ENCODE peak calls at places on chromosomes 7 and 10, in nine cellular contexts. Y, K, F, H, G, X, I, N and D are unnamed samples.

GRCh38 chr10:97724341-97724941 is 10.9 kb downstream of the MARVELD1 start:
- DNase-seq in Y (no peak), G (peak), F (no peak), X (no peak), H (no peak), K (no peak), I (peak), N (no peak), D (no peak)

GRCh38 chr7:14899065-14899464 is 3.5 kb downstream of the DGKB start:
- DNase-seq in K (no peak), Y (no peak), X (no peak), F (no peak), H (no peak), N (no peak), G (no peak), I (no peak), D (no peak)

GRCh38 chr10:104614245-104614831 is 26.8 kb upstream of the SORCS3 start:
- DNase-seq in F (no peak), I (peak), X (peak), N (no peak), Y (peak), H (no peak), K (no peak), G (peak), D (peak)

GRCh38 chr10:5094265-5095205 is at the start of gene AKR1C3:
- DNase-seq in G (peak), Y (no peak), N (no peak), X (no peak), F (no peak), K (peak), I (peak), H (no peak), D (no peak)

GRCh38 chr7:34059551-34059840 is 154.2 kb downstream of the BMPER start:
- DNase-seq in G (no peak), H (no peak), I (no peak), X (no peak), Y (no peak), K (no peak), N (no peak), F (no peak), D (no peak)

GRCh38 chr10:75050520-75050919 is 60.9 kb upstream of the SAMD8 start:
- DNase-seq in K (no peak), F (no peak), Y (no peak), X (no peak), G (no peak), H (no peak), N (no peak), I (no peak), D (no peak)

GRCh38 chr10:130686680-130687300 is 550.6 kb downstream of the GLRX3 start:
- DNase-seq in Y (peak), N (no peak), K (peak), I (no peak), H (no peak), X (no peak), G (no peak), F (no peak), D (peak)

GRCh38 chr7:45057853-45058252 is 30.9 kb downstream of the NACAD start:
- DNase-seq in F (no peak), K (no peak), N (no peak), H (no peak), I (no peak), G (no peak), Y (no peak), X (no peak), D (no peak)

GRCh38 chr10:23512355-23513058 is 73.6 kb downstream of the OTUD1 start:
- DNase-seq in Y (no peak), N (no peak), H (no peak), G (peak), K (no peak), I (peak), X (no peak), F (no peak), D (no peak)

GRCh38 chr7:151062399-151063211 is 3.2 kb downstream of the SLC4A2 start:
- DNase-seq in N (peak), F (no peak), X (peak), H (peak), G (peak), I (peak), K (peak), Y (peak), D (peak)

GRCh38 chr7:2123360-2123759 is 109.4 kb downstream of the MAD1L1 start:
- DNase-seq in Y (no peak), X (no peak), K (no peak), I (no peak), F (no peak), G (no peak), N (no peak), H (no peak), D (no peak)

GRCh38 chr10:58590152-58590551 is 77.5 kb downstream of the BICC1 start:
- DNase-seq in X (no peak), K (no peak), H (no peak), Y (no peak), N (no peak), G (peak), I (peak), F (no peak), D (no peak)

GRCh38 chr7:68461430-68461829 is 1136.8 kb upstream of the AUTS2 start:
- DNase-seq in I (no peak), H (no peak), G (no peak), N (no peak), K (no peak), X (no peak), F (no peak), Y (no peak), D (no peak)

GRCh38 chr10:129165770-129166169 is 301.3 kb upstream of the MGMT start:
- DNase-seq in I (no peak), G (no peak), H (no peak), Y (no peak), K (no peak), X (no peak), N (no peak), F (no peak), D (no peak)

GRCh38 chr10:17177014-17177413 is 24.5 kb downstream of the TRDMT1 start:
- DNase-seq in H (no peak), K (no peak), G (no peak), F (no peak), Y (no peak), I (no peak), X (no peak), N (no peak), D (no peak)

GRCh38 chr7:20417260-20417659 is 86.6 kb downstream of the ITGB8 start:
- DNase-seq in Y (no peak), N (no peak), I (no peak), F (no peak), G (no peak), K (no peak), X (no peak), H (no peak), D (no peak)

GRCh38 chr7:64183126-64183742 is 23.8 kb upstream of the ZNF735 start:
- DNase-seq in I (no peak), K (peak), N (no peak), F (no peak), Y (no peak), G (no peak), H (no peak), X (no peak), D (no peak)

GRCh38 chr10:112461029-112461887 is 14.2 kb downstream of the VTI1A start:
- DNase-seq in H (no peak), X (no peak), N (no peak), K (no peak), I (peak), F (no peak), G (peak), Y (no peak), D (no peak)

GRCh38 chr7:100674441-100675407 is 1.2 kb downstream of the GNB2 start:
- DNase-seq in I (no peak), Y (peak), K (no peak), H (peak), F (peak), X (peak), N (no peak), G (peak), D (peak)

GRCh38 chr10:80554050-80554449 is 16.3 kb downstream of the SH2D4B start:
- DNase-seq in Y (no peak), F (no peak), I (no peak), X (no peak), K (no peak), N (no peak), H (no peak), G (no peak), D (no peak)

GRCh38 chr10:32511599-32511998 is 65.7 kb downstream of the CCDC7 start:
- DNase-seq in X (no peak), H (no peak), K (no peak), N (no peak), I (no peak), Y (no peak), G (no peak), F (no peak), D (no peak)

GRCh38 chr10:29392376-29393021 is 103.6 kb downstream of the LYZL1 start:
- DNase-seq in N (peak), G (peak), Y (peak), X (peak), H (no peak), K (peak), F (no peak), I (peak), D (peak)

GRCh38 chr7:139109983-139110411 is 477 bp upstream of the ZC3HAV1 start:
- DNase-seq in G (no peak), N (no peak), X (no peak), K (no peak), H (no peak), Y (no peak), F (no peak), I (no peak), D (no peak)

GRCh38 chr10:23359692-23360380 is 15.2 kb upstream of the C10orf67 start:
- DNase-seq in K (no peak), Y (no peak), I (no peak), N (no peak), H (no peak), X (no peak), F (no peak), G (peak), D (no peak)

GRCh38 chr10:49271346-49271745 is 27.6 kb upstream of the C10orf71 start:
- DNase-seq in F (no peak), H (no peak), X (no peak), K (no peak), N (no peak), Y (no peak), I (no peak), G (no peak), D (no peak)

GRCh38 chr10:49270565-49270964 is 28.4 kb upstream of the C10orf71 start:
- DNase-seq in I (no peak), K (no peak), Y (no peak), G (no peak), N (no peak), X (no peak), H (no peak), F (no peak), D (no peak)

GRCh38 chr10:49265885-49266284 is 33.1 kb upstream of the C10orf71 start:
- DNase-seq in X (no peak), F (no peak), Y (no peak), G (no peak), H (no peak), I (no peak), K (no peak), N (no peak), D (no peak)

GRCh38 chr10:49269523-49269922 is 29.4 kb upstream of the C10orf71 start:
- DNase-seq in I (no peak), F (no peak), G (no peak), Y (no peak), K (no peak), H (no peak), X (no peak), N (no peak), D (no peak)

DNA sequence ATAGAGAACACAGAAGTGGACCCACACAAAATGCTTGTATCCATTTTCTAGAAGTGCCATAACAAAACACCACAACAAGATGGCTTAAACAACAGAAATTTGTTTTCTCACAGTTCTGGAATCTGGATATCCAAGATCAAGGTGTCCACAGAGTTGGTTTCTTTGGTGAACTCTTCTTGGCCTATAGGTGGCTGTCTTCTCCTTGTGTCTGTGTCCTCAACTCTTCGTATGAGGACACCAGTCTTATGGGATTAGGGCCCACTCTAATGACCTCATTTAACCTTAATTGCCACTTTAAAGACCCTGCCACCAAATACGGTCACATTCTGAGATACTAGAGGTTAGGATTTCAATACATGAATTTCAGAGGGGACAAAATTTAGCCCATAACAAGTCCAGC is 30.8 kb upstream of the C10orf71 start:
- DNase-seq in X (no peak), K (no peak), F (no peak), H (no peak), N (no peak), Y (no peak), I (no peak), G (no peak), D (no peak)
- TF ChIP-seq CTCF in X (no peak), K (no peak), F (no peak), H (no peak), N (no peak), Y (no peak), I (no peak), G (no peak), D (no peak)

GRCh38 chr10:96324447-96324846 is 20.2 kb downstream of the DNTT start:
- DNase-seq in Y (no peak), G (no peak), I (no peak), H (no peak), X (no peak), F (no peak), N (no peak), K (no peak), D (no peak)

GRCh38 chr10:96325719-96326373 is 21.6 kb downstream of the DNTT start:
- DNase-seq in Y (no peak), F (no peak), N (no peak), H (no peak), K (no peak), G (peak), X (no peak), I (no peak), D (no peak)

GRCh38 chr10:96319754-96320514 is 15.7 kb downstream of the DNTT start:
- DNase-seq in X (no peak), K (no peak), N (no peak), I (no peak), H (no peak), F (no peak), Y (no peak), G (no peak), D (no peak)

GRCh38 chr10:96322275-96322674 is 18.0 kb downstream of the DNTT start:
- DNase-seq in N (no peak), X (no peak), G (no peak), H (no peak), K (no peak), F (no peak), Y (no peak), I (no peak), D (no peak)

GRCh38 chr10:96321822-96322221 is 17.6 kb downstream of the DNTT start:
- DNase-seq in K (no peak), F (no peak), H (no peak), N (no peak), G (no peak), I (no peak), Y (no peak), X (no peak), D (no peak)
- TF ChIP-seq CTCF in K (no peak), F (no peak), H (no peak), N (no peak), G (no peak), I (no peak), Y (peak), X (peak), D (no peak)

DNA sequence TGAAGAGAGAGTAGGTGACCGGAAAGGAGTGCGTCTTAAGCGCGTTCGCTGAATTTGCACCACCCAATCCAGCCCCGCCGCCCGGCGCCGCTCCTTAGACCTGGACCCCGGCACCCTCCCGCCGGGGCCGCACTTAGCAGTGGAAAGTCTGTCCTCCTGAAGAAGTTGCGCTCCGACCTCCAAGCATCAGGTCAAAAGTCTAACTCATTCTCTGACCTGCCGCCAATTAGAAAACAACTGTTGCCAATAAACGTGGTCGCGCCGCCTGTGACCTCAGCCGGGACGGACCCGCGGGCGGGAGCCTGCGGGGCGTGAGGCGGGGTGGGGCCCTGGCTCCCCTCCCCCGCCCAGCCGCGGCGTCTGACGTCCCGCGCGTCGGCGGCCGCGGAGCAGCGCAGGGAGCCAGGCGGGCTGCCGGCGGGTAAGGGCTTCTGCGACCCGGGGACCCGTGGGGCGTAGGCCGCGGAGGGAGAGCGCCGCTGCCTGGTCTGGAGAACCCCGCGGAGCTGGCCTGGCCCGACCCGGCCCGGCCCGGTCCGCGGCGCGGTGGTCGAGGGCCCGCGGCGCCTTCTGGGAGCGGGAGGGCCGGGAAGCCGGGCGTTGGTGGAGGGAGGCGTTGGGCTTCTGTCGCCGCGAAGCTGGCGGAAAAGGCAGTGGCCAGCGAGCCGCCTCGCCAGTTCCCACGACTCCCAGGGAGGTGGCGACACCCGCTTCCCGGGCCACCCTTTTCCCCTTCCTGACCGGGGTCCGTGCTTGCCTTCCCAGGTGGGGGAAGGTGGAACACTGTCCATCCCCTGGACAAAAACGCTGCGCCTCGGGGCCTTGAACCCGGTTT is at the start of gene BCAP29:
- DNase-seq in X (peak), G (peak), F (peak), I (peak), N (peak), Y (peak), K (peak), H (peak), D (peak)
- TF ChIP-seq CTCF in X (no peak), G (no peak), F (no peak), I (peak), N (peak), Y (peak), K (peak), H (peak), D (no peak)

GRCh38 chr10:35916791-35917190 is 274.7 kb upstream of the FZD8 start:
- DNase-seq in G (no peak), N (no peak), F (no peak), I (peak), K (no peak), H (no peak), X (no peak), Y (peak), D (no peak)
- TF ChIP-seq CTCF in G (peak), N (no peak), F (no peak), I (peak), K (peak), H (no peak), X (no peak), Y (no peak), D (no peak)

DNA sequence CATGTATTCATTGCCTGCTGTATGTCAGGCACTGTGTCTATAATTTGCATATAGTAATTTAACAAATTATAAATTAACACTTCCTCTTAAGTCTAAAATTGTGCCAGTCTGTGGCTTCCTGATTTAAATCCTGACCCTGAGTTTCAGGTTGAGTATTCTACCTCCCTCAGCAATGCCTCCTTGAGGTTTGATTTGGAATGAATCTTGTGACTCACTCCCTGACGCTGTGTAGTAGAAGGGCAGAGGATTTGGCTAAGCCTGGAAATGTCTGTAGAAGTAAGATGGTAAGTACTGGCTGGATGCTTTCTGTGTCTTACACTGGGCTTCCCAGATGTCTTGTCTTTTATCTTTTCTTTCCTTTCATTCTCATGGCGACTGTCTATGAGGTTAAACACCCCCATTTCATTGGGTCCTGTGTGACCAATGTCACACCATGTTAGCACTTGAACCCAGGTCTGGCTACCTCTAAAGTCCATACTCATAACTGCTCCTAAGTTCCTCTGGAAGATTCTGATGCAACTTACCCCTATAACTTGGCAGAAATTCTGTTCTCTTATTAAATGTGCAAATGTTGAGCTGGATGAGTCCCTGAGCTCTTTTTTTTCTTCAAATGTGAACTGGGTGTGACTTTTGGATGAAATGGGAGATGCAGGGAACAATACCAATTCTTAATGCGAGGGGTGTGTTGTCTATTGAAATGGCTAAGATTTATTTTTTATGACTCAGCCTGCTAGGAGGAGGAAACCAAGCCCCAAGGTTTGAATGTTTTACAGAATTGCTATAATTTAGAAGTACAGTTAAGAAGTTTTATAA is 48.5 kb downstream of the PLCE1 start:
- DNase-seq in F (no peak), H (no peak), X (no peak), K (no peak), I (peak), Y (no peak), G (peak), N (no peak), D (no peak)
- TF ChIP-seq CTCF in F (no peak), H (no peak), X (no peak), K (no peak), I (peak), Y (no peak), G (peak), N (no peak), D (no peak)

DNA sequence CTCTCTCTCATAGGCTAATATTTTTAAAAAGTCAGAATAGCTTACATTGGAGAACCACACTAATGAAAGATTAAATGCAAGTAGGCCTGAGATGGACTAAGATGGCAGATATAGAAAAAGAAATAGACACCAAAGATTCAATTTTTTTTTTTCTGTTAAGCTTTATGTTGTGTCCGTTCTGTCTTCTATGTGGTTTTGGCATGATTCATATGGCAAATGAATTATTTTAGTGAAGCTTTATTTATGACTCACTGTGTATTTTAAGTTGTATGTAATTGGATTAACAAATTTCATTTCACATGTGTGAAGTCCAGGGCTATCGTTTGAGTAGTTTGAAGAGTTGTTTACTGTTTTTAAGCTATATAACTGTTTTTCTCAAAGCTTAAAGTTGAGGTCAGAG is 214.8 kb downstream of the CAMK1D start:
- DNase-seq in Y (no peak), K (no peak), G (peak), N (no peak), X (no peak), F (no peak), H (no peak), I (peak), D (no peak)
- TF ChIP-seq CTCF in Y (no peak), K (no peak), G (no peak), N (no peak), X (no peak), F (no peak), H (no peak), I (no peak), D (no peak)

DNA sequence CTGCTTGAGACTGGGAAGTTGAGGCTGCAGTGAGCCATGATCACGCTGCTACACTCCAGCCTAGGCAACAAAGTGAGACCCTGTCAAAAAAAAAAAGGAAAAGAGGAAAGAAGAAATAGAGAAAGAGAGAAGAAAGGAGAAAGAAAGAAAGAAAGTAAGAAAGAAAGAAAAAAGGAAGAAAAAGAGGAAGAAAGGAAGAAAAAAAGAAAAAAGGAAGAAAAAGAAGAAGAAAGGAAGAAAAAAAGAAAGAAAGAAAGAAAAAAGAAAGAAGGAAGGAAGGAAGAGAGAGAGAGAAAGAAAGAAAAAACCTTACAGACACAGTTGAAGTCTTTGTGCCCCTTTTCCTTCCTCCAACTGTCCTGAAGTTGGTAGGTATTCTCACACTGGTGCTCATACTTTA is 26.6 kb upstream of the LEP start:
- DNase-seq in I (no peak), H (no peak), X (no peak), G (no peak), K (no peak), F (no peak), N (no peak), Y (no peak), D (no peak)
- TF ChIP-seq CTCF in I (no peak), H (no peak), X (no peak), G (no peak), K (no peak), F (no peak), N (no peak), Y (no peak), D (no peak)

GRCh38 chr7:17608114-17608833 is 309.8 kb downstream of the AHR start:
- DNase-seq in X (no peak), K (no peak), Y (no peak), H (no peak), F (no peak), I (peak), G (peak), N (no peak), D (no peak)
- TF ChIP-seq CTCF in X (no peak), K (no peak), Y (no peak), H (no peak), F (no peak), I (no peak), G (no peak), N (no peak), D (no peak)